ENCODE peak calls at places on chromosomes 5 and 9, in ten cellular contexts. N is A549; R is right atrium auricular region; C is transverse colon; V is lower lobe of right lung; O is right cardiac atrium; L is heart left ventricle; X is mesendoderm; P is A673; A is CD8-positive, alpha-beta T cell. E is an unnamed sample. For H3K4me1, the result is how much of the 10 kb centered on the place peaks cover.

GRCh38 chr5:157290981-157291711 is 25.2 kb downstream of the CYFIP2 start:
- DNase-seq in N (peak), R (peak), C (peak), V (no peak), O (peak), L (no peak), X (no peak), P (no peak), A (no peak), E (peak)

GRCh38 chr9:4798281-4798680 is 5.5 kb downstream of the RCL1 start:
- DNase-seq in N (no peak), R (no peak), C (no peak), V (no peak), O (no peak), L (no peak), X (peak), P (peak), A (no peak), E (no peak)

GRCh38 chr9:84862786-84863185 is 193.3 kb downstream of the NTRK2 start:
- DNase-seq in N (peak), R (no peak), C (no peak), V (peak), O (peak), L (no peak), X (peak), P (peak), A (no peak), E (no peak)

GRCh38 chr5:137611011-137611580 is 112.0 kb upstream of the SPOCK1 start:
- DNase-seq in N (no peak), R (no peak), C (no peak), V (no peak), O (no peak), L (no peak), X (no peak), P (no peak), A (no peak), E (no peak)

GRCh38 chr5:130109152-130109551 is 204.9 kb downstream of the CHSY3 start:
- DNase-seq in N (peak), R (no peak), C (no peak), V (no peak), O (no peak), L (no peak), X (peak), P (peak), A (no peak), E (no peak)

GRCh38 chr5:87185838-87186237 is 81.8 kb upstream of the RASA1 start:
- DNase-seq in N (no peak), R (no peak), C (no peak), V (no peak), O (no peak), L (no peak), X (no peak), P (no peak), A (no peak), E (no peak)

GRCh38 chr9:133848471-133848870 is 110.3 kb upstream of the SARDH start:
- DNase-seq in N (no peak), R (no peak), C (no peak), V (no peak), O (no peak), L (no peak), X (no peak), P (peak), A (no peak), E (no peak)

GRCh38 chr5:26945881-26946280 is 92.5 kb downstream of the CDH9 start:
- DNase-seq in N (no peak), R (no peak), C (no peak), V (no peak), O (no peak), L (no peak), X (no peak), P (no peak), A (no peak), E (no peak)

GRCh38 chr5:125550237-125550636 is 803.8 kb upstream of the ZNF608 start:
- DNase-seq in N (no peak), R (no peak), C (no peak), V (no peak), O (no peak), L (peak), X (no peak), P (no peak), A (no peak), E (no peak)

GRCh38 chr9:133460405-133461175 is 812 bp downstream of the CACFD1 start:
- DNase-seq in N (peak), R (peak), C (peak), V (peak), O (peak), L (peak), X (peak), P (no peak), A (no peak), E (peak)

GRCh38 chr5:72711361-72711760 is 105.1 kb upstream of the TNPO1 start:
- DNase-seq in N (no peak), R (no peak), C (no peak), V (no peak), O (no peak), L (no peak), X (no peak), P (no peak), A (no peak), E (no peak)
- H3K4me1 ChIP-seq in N (under half), R (under half), C (under half), V (under half), O (under half), L (under half), X (under half), P (under half), A (under half), E (under half)

DNA sequence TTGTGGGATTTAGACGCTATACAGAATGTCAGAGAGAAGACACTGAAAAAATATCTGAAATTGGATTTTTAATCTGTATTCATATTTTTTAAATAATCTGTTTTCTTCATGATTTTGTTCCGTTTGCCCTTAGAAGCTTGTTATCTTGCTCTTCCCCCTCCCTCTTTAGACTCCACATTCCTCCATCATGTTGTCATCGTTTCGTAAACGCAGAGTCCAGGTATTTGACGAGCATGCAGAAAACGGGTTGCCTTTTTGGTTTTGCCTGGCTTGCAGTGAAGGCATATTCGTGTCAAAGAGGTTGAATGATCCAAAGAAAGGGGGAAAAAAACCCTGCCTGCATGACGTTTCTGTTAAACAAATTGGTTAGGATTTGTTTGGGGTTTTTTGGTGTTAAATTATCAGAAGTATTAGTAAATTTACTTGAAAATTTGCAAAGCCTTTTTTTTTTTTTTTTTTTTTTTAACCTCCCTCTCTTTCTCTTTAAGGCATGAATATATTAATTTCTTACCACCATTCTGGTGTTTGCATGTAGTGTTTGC is 2.9 kb downstream of the SPTAN1 start:
- DNase-seq in N (peak), R (no peak), C (no peak), V (no peak), O (no peak), L (no peak), X (peak), P (peak), A (no peak), E (no peak)
- H3K4me3 ChIP-seq in N (peak), R (peak), C (no peak), V (peak), O (peak), L (peak), X (no peak), P (peak), A (no peak), E (no peak)

DNA sequence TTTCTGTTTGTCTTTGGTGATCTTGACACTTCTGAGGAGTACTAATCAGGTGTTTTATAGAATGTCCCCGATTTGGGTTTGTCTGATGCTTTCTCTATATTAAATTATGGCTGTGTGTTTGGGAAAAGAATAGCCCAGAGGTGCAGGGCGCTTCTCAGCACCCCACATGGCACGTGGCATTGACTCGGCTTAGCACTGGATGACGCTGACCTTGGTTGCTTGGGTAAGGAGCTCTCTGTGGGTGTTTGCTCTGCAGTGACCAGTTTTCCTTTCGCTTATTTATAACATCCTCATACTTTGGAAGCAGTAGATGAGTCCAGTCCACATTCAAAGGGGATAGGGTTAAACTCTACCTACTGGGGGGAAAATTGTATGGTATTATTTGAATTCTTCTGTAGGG is 12.5 kb upstream of the FAM120AOS start:
- DNase-seq in N (no peak), R (no peak), C (no peak), V (no peak), O (no peak), L (no peak), X (no peak), P (no peak), A (no peak), E (no peak)
- H3K4me1 ChIP-seq in N (half or more), R (under half), C (under half), V (half or more), O (under half), L (under half), X (under half), P (half or more), A (under half), E (under half)

GRCh38 chr5:16615737-16616535 is 861 bp downstream of the RETREG1 start:
- DNase-seq in N (no peak), R (no peak), C (peak), V (no peak), O (no peak), L (no peak), X (no peak), P (no peak), A (no peak), E (no peak)

GRCh38 chr5:16619136-16619535 is 2.3 kb upstream of the RETREG1 start:
- DNase-seq in N (no peak), R (no peak), C (no peak), V (no peak), O (no peak), L (no peak), X (no peak), P (no peak), A (no peak), E (no peak)

GRCh38 chr5:16618138-16618897 is 1.5 kb upstream of the RETREG1 start:
- DNase-seq in N (no peak), R (no peak), C (no peak), V (no peak), O (no peak), L (no peak), X (no peak), P (peak), A (no peak), E (no peak)

GRCh38 chr5:16616536-16617271 is at the start of gene RETREG1:
- DNase-seq in N (peak), R (no peak), C (peak), V (peak), O (peak), L (peak), X (peak), P (peak), A (peak), E (peak)

DNA sequence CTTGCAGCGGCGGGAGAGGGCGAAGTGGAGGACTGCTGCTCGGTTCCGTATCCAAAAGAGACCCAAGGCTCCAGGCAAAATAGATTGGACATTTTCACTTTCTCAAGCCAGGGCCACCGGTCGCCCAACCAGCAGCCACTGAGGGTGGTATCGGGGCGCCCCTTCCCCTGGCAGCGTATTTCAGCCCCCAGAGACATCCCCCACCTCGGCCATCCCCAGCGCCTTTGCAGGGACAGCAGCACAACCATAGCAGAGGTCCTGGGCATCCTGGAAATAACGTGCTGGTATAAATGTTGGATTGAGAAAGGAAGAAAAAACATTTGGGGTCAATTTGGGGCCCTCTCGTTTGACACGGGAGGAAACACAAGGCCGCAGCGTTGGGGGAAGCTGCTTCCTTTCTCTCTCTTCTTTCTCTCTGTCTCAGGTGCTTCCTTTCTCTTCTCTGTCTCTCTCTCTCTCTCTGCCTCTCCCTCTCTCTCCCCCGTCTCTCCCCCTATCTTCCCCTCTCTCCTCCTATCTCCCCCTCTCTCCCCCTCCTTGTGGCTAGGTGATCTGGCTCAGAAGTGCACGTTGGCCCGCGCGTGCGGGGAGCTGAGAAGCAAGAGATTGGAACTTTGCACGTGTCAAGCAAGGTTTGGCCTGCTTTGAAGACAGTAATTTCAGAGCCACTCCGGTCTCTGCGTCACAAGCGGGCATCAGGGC is 626 bp upstream of the RETREG1 start:
- DNase-seq in N (no peak), R (no peak), C (peak), V (no peak), O (peak), L (no peak), X (no peak), P (no peak), A (peak), E (peak)
- H3K4me3 ChIP-seq in N (peak), R (peak), C (peak), V (peak), O (peak), L (peak), X (peak), P (peak), A (peak), E (peak)

E was measured in Peyer's patch.